ENCODE peak calls at places on chromosomes 11 and 22, in eight cellular contexts. One of them, this sample, is unnamed.

GRCh38 chr11:107621090-107621489 is 30.1 kb downstream of the ELMOD1 start:
- DNase-seq in psoas muscle: no peak
- DNase-seq in neural progenitor cell: no peak
- DNase-seq in cardiac muscle cell: no peak
- DNase-seq in MM.1S: no peak
- DNase-seq in Peyer's patch: no peak
- DNase-seq in tibial artery: no peak
- DNase-seq in DND-41: no peak
- DNase-seq in this sample: no peak

GRCh38 chr22:41094036-41094435 is 1.6 kb downstream of the EP300 start:
- DNase-seq in psoas muscle: no peak
- DNase-seq in neural progenitor cell: peak; percentile 54
- DNase-seq in cardiac muscle cell: peak; percentile 25
- DNase-seq in MM.1S: peak; percentile 27
- DNase-seq in Peyer's patch: peak; percentile 60
- DNase-seq in tibial artery: no peak
- DNase-seq in DND-41: peak; percentile 35
- DNase-seq in this sample: no peak

GRCh38 chr11:76075699-76076098 is 130.6 kb downstream of the WNT11 start:
- DNase-seq in psoas muscle: no peak
- DNase-seq in neural progenitor cell: no peak
- DNase-seq in cardiac muscle cell: no peak
- DNase-seq in MM.1S: no peak
- DNase-seq in Peyer's patch: no peak
- DNase-seq in tibial artery: no peak
- DNase-seq in DND-41: no peak
- DNase-seq in this sample: no peak

GRCh38 chr22:42171946-42172345 is 41.3 kb upstream of the CYP2D6 start:
- DNase-seq in psoas muscle: no peak
- DNase-seq in neural progenitor cell: no peak
- DNase-seq in cardiac muscle cell: no peak
- DNase-seq in MM.1S: no peak
- DNase-seq in Peyer's patch: no peak
- DNase-seq in tibial artery: no peak
- DNase-seq in DND-41: no peak
- DNase-seq in this sample: no peak

GRCh38 chr11:9790703-9791102 is 126.8 kb downstream of the SWAP70 start:
- DNase-seq in psoas muscle: no peak
- DNase-seq in neural progenitor cell: no peak
- DNase-seq in cardiac muscle cell: no peak
- DNase-seq in MM.1S: no peak
- DNase-seq in Peyer's patch: no peak
- DNase-seq in tibial artery: no peak
- DNase-seq in DND-41: no peak
- DNase-seq in this sample: no peak

GRCh38 chr11:132704796-132705375 is 827.4 kb downstream of the OPCML start:
- DNase-seq in psoas muscle: no peak
- DNase-seq in neural progenitor cell: no peak
- DNase-seq in cardiac muscle cell: no peak
- DNase-seq in MM.1S: no peak
- DNase-seq in Peyer's patch: no peak
- DNase-seq in tibial artery: no peak
- DNase-seq in DND-41: no peak
- DNase-seq in this sample: no peak

GRCh38 chr11:12680246-12680939 is 6.2 kb downstream of the TEAD1 start:
- DNase-seq in psoas muscle: peak; percentile 91
- DNase-seq in neural progenitor cell: peak; percentile 96
- DNase-seq in cardiac muscle cell: peak; percentile 93
- DNase-seq in MM.1S: peak; percentile 76
- DNase-seq in Peyer's patch: peak; percentile 86
- DNase-seq in tibial artery: peak; percentile 79
- DNase-seq in DND-41: no peak
- DNase-seq in this sample: peak; percentile 12

GRCh38 chr11:60345489-60345888 is 18.4 kb downstream of the MS4A6E start:
- DNase-seq in psoas muscle: no peak
- DNase-seq in neural progenitor cell: peak; percentile 39
- DNase-seq in cardiac muscle cell: peak; percentile 57
- DNase-seq in MM.1S: peak; percentile 33
- DNase-seq in Peyer's patch: peak; percentile 67
- DNase-seq in tibial artery: no peak
- DNase-seq in DND-41: peak; percentile 33
- DNase-seq in this sample: no peak

GRCh38 chr22:26068571-26068970 is 100.7 kb upstream of the SEZ6L start:
- DNase-seq in psoas muscle: no peak
- DNase-seq in neural progenitor cell: no peak
- DNase-seq in cardiac muscle cell: no peak
- DNase-seq in MM.1S: no peak
- DNase-seq in Peyer's patch: no peak
- DNase-seq in tibial artery: no peak
- DNase-seq in DND-41: no peak
- DNase-seq in this sample: no peak

GRCh38 chr11:61131998-61132555 is 29.1 kb downstream of the VPS37C start:
- DNase-seq in psoas muscle: no peak
- DNase-seq in neural progenitor cell: no peak
- DNase-seq in cardiac muscle cell: no peak
- DNase-seq in MM.1S: no peak
- DNase-seq in Peyer's patch: no peak
- DNase-seq in tibial artery: no peak
- DNase-seq in DND-41: no peak
- DNase-seq in this sample: no peak

GRCh38 chr22:44668190-44668885 is 33.7 kb upstream of the PRR5 start:
- DNase-seq in psoas muscle: peak; percentile 53
- DNase-seq in neural progenitor cell: peak; percentile 86
- DNase-seq in cardiac muscle cell: peak; percentile 68
- DNase-seq in MM.1S: no peak
- DNase-seq in Peyer's patch: no peak
- DNase-seq in tibial artery: no peak
- DNase-seq in DND-41: no peak
- DNase-seq in this sample: peak; percentile 70

GRCh38 chr22:32823024-32823730 is 21.7 kb downstream of the TIMP3 start:
- DNase-seq in psoas muscle: no peak
- DNase-seq in neural progenitor cell: peak; percentile 85
- DNase-seq in cardiac muscle cell: peak; percentile 66
- DNase-seq in MM.1S: no peak
- DNase-seq in Peyer's patch: peak; percentile 65
- DNase-seq in tibial artery: no peak
- DNase-seq in DND-41: peak; percentile 23
- DNase-seq in this sample: peak; percentile 26
- H3K27ac ChIP-seq in psoas muscle: no peak overlapping the region
- H3K27ac ChIP-seq in neural progenitor cell: no peak overlapping the region
- H3K27ac ChIP-seq in cardiac muscle cell: no peak overlapping the region
- H3K27ac ChIP-seq in MM.1S: no peak overlapping the region
- H3K27ac ChIP-seq in Peyer's patch: no peak overlapping the region
- H3K27ac ChIP-seq in tibial artery: no peak overlapping the region
- H3K27ac ChIP-seq in DND-41: no peak overlapping the region
- H3K27ac ChIP-seq in this sample: no peak overlapping the region

GRCh38 chr11:128483211-128483788 is 104.1 kb downstream of the ETS1 start:
- DNase-seq in psoas muscle: no peak
- DNase-seq in neural progenitor cell: no peak
- DNase-seq in cardiac muscle cell: no peak
- DNase-seq in MM.1S: no peak
- DNase-seq in Peyer's patch: peak; percentile 73
- DNase-seq in tibial artery: no peak
- DNase-seq in DND-41: no peak
- DNase-seq in this sample: no peak
- H3K4me3 ChIP-seq in psoas muscle: no peak overlapping the region
- H3K4me3 ChIP-seq in neural progenitor cell: no peak overlapping the region
- H3K4me3 ChIP-seq in cardiac muscle cell: no peak overlapping the region
- H3K4me3 ChIP-seq in MM.1S: no peak overlapping the region
- H3K4me3 ChIP-seq in Peyer's patch: no peak overlapping the region
- H3K4me3 ChIP-seq in tibial artery: no peak overlapping the region
- H3K4me3 ChIP-seq in DND-41: no peak overlapping the region
- H3K4me3 ChIP-seq in this sample: peak overlapping the region; percentile 76

DNA sequence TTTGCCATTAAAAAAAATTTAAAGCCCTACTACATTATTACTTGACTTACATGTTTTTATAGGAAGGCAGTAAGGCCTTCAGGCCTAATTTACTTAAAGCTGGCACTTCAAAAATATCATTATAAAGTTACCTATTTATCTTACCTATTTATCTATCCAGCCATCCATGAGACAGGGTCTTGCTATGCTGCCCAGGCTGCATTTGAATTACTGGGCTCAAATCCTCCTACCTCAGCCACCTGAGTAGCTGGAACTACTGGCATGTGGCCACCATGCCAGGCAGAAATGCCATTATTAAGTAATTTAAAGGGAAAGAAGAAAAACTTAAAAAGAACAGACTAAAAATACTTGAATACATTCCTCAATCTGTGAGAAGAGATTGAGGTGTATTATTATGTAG is 60.3 kb upstream of the CLNS1A start:
- DNase-seq in psoas muscle: no peak
- DNase-seq in neural progenitor cell: no peak
- DNase-seq in cardiac muscle cell: no peak
- DNase-seq in MM.1S: no peak
- DNase-seq in Peyer's patch: no peak
- DNase-seq in tibial artery: no peak
- DNase-seq in DND-41: no peak
- DNase-seq in this sample: no peak
- H3K36me3 ChIP-seq in psoas muscle: peaks cover 70% of the 10 kb centered on the region
- H3K36me3 ChIP-seq in neural progenitor cell: peaks cover 26% of the 10 kb centered on the region
- H3K36me3 ChIP-seq in cardiac muscle cell: peaks cover 51% of the 10 kb centered on the region
- H3K36me3 ChIP-seq in MM.1S: peaks cover 4% of the 10 kb centered on the region
- H3K36me3 ChIP-seq in Peyer's patch: no peaks in the 10 kb centered on the region
- H3K36me3 ChIP-seq in tibial artery: peaks cover 31% of the 10 kb centered on the region
- H3K36me3 ChIP-seq in DND-41: peaks cover 57% of the 10 kb centered on the region
- H3K36me3 ChIP-seq in this sample: peaks cover 67% of the 10 kb centered on the region

GRCh38 chr22:20017622-20017958 is 967 bp upstream of the ARVCF start:
- DNase-seq in psoas muscle: peak; percentile 46
- DNase-seq in neural progenitor cell: no peak
- DNase-seq in cardiac muscle cell: no peak
- DNase-seq in MM.1S: no peak
- DNase-seq in Peyer's patch: no peak
- DNase-seq in tibial artery: no peak
- DNase-seq in DND-41: no peak
- DNase-seq in this sample: no peak

GRCh38 chr22:20014526-20015186 is 2.0 kb downstream of the ARVCF start:
- DNase-seq in psoas muscle: peak; percentile 48
- DNase-seq in neural progenitor cell: no peak
- DNase-seq in cardiac muscle cell: no peak
- DNase-seq in MM.1S: no peak
- DNase-seq in Peyer's patch: no peak
- DNase-seq in tibial artery: no peak
- DNase-seq in DND-41: no peak
- DNase-seq in this sample: no peak

GRCh38 chr22:20015187-20015625 is 1.4 kb downstream of the ARVCF start:
- DNase-seq in psoas muscle: no peak
- DNase-seq in neural progenitor cell: no peak
- DNase-seq in cardiac muscle cell: no peak
- DNase-seq in MM.1S: no peak
- DNase-seq in Peyer's patch: no peak
- DNase-seq in tibial artery: no peak
- DNase-seq in DND-41: no peak
- DNase-seq in this sample: no peak

GRCh38 chr22:20016734-20017621 is at the start of gene ARVCF:
- DNase-seq in psoas muscle: peak; percentile 96
- DNase-seq in neural progenitor cell: peak; percentile 94
- DNase-seq in cardiac muscle cell: peak; percentile 93
- DNase-seq in MM.1S: peak; percentile 87
- DNase-seq in Peyer's patch: peak; percentile 96
- DNase-seq in tibial artery: peak; percentile 86
- DNase-seq in DND-41: peak; percentile 84
- DNase-seq in this sample: peak; percentile 92

GRCh38 chr22:20015971-20016733 is 471 bp downstream of the ARVCF start:
- DNase-seq in psoas muscle: peak; percentile 66
- DNase-seq in neural progenitor cell: peak; percentile 68
- DNase-seq in cardiac muscle cell: peak; percentile 62
- DNase-seq in MM.1S: no peak
- DNase-seq in Peyer's patch: peak; percentile 58
- DNase-seq in tibial artery: no peak
- DNase-seq in DND-41: no peak
- DNase-seq in this sample: peak; percentile 20
- H3K27ac ChIP-seq in psoas muscle: peak overlapping the region; percentile 72
- H3K27ac ChIP-seq in neural progenitor cell: no peak overlapping the region
- H3K27ac ChIP-seq in cardiac muscle cell: no peak overlapping the region
- H3K27ac ChIP-seq in MM.1S: no peak overlapping the region
- H3K27ac ChIP-seq in Peyer's patch: no peak overlapping the region
- H3K27ac ChIP-seq in tibial artery: peak overlapping the region; percentile 46
- H3K27ac ChIP-seq in DND-41: peak overlapping the region; percentile 53
- H3K27ac ChIP-seq in this sample: no peak overlapping the region

GRCh38 chr22:43262990-43263644 is 76.2 kb upstream of the TTLL12 start:
- DNase-seq in psoas muscle: no peak
- DNase-seq in neural progenitor cell: no peak
- DNase-seq in cardiac muscle cell: no peak
- DNase-seq in MM.1S: no peak
- DNase-seq in Peyer's patch: peak; percentile 61
- DNase-seq in tibial artery: no peak
- DNase-seq in DND-41: peak; percentile 71
- DNase-seq in this sample: no peak
- H3K4me3 ChIP-seq in psoas muscle: no peak overlapping the region
- H3K4me3 ChIP-seq in neural progenitor cell: no peak overlapping the region
- H3K4me3 ChIP-seq in cardiac muscle cell: no peak overlapping the region
- H3K4me3 ChIP-seq in MM.1S: no peak overlapping the region
- H3K4me3 ChIP-seq in Peyer's patch: no peak overlapping the region
- H3K4me3 ChIP-seq in tibial artery: no peak overlapping the region
- H3K4me3 ChIP-seq in DND-41: no peak overlapping the region
- H3K4me3 ChIP-seq in this sample: peak overlapping the region; percentile 82

GRCh38 chr11:46071091-46071490 is 50.2 kb downstream of the PHF21A start:
- DNase-seq in psoas muscle: no peak
- DNase-seq in neural progenitor cell: no peak
- DNase-seq in cardiac muscle cell: no peak
- DNase-seq in MM.1S: no peak
- DNase-seq in Peyer's patch: no peak
- DNase-seq in tibial artery: no peak
- DNase-seq in DND-41: no peak
- DNase-seq in this sample: no peak
- H3K36me3 ChIP-seq in psoas muscle: peaks cover 16% of the 10 kb centered on the region
- H3K36me3 ChIP-seq in neural progenitor cell: peaks cover 5% of the 10 kb centered on the region
- H3K36me3 ChIP-seq in cardiac muscle cell: peaks cover 7% of the 10 kb centered on the region
- H3K36me3 ChIP-seq in MM.1S: peaks cover 3% of the 10 kb centered on the region
- H3K36me3 ChIP-seq in Peyer's patch: no peaks in the 10 kb centered on the region
- H3K36me3 ChIP-seq in tibial artery: peaks cover 3% of the 10 kb centered on the region
- H3K36me3 ChIP-seq in DND-41: peaks cover 15% of the 10 kb centered on the region
- H3K36me3 ChIP-seq in this sample: peaks cover 57% of the 10 kb centered on the region

GRCh38 chr22:17492247-17492646 is 71.1 kb upstream of the SLC25A18 start:
- DNase-seq in psoas muscle: no peak
- DNase-seq in neural progenitor cell: no peak
- DNase-seq in cardiac muscle cell: peak; percentile 66
- DNase-seq in MM.1S: no peak
- DNase-seq in Peyer's patch: no peak
- DNase-seq in tibial artery: no peak
- DNase-seq in DND-41: no peak
- DNase-seq in this sample: no peak
- H3K27ac ChIP-seq in psoas muscle: peak overlapping the region; percentile 46
- H3K27ac ChIP-seq in neural progenitor cell: peak overlapping the region; percentile 72
- H3K27ac ChIP-seq in cardiac muscle cell: peak overlapping the region; percentile 86
- H3K27ac ChIP-seq in MM.1S: no peak overlapping the region
- H3K27ac ChIP-seq in Peyer's patch: no peak overlapping the region
- H3K27ac ChIP-seq in tibial artery: no peak overlapping the region
- H3K27ac ChIP-seq in DND-41: no peak overlapping the region
- H3K27ac ChIP-seq in this sample: no peak overlapping the region

GRCh38 chr11:65887026-65887722 is 1.1 kb downstream of the FIBP start:
- DNase-seq in psoas muscle: no peak
- DNase-seq in neural progenitor cell: no peak
- DNase-seq in cardiac muscle cell: no peak
- DNase-seq in MM.1S: no peak
- DNase-seq in Peyer's patch: no peak
- DNase-seq in tibial artery: no peak
- DNase-seq in DND-41: no peak
- DNase-seq in this sample: no peak
- H3K4me3 ChIP-seq in psoas muscle: peak overlapping the region; percentile 75
- H3K4me3 ChIP-seq in neural progenitor cell: peak overlapping the region; percentile 66
- H3K4me3 ChIP-seq in cardiac muscle cell: peak overlapping the region; percentile 53
- H3K4me3 ChIP-seq in MM.1S: peak overlapping the region; percentile 98
- H3K4me3 ChIP-seq in Peyer's patch: peak overlapping the region; percentile 83
- H3K4me3 ChIP-seq in tibial artery: peak overlapping the region; percentile 83
- H3K4me3 ChIP-seq in DND-41: peak overlapping the region; percentile 42
- H3K4me3 ChIP-seq in this sample: peak overlapping the region; percentile 69

This sample was measured in CD4-positive, CD25-positive, alpha-beta regulatory T cell.